ENCODE peak calls at places on chromosomes 7 and 10, in five cellular contexts. K is hepatocyte; H is A549; I is CD4-positive, alpha-beta memory T cell; Q is GM23338. A is an unnamed sample. For H3K4me1, the result is how much of the 10 kb centered on the place peaks cover.

GRCh38 chr7:8418627-8419245 is 14.7 kb upstream of the NXPH1 start:
- DNase-seq in K (peak), H (peak), I (peak), Q (peak), A (peak)

GRCh38 chr7:3187378-3188040 is 113.5 kb upstream of the SDK1 start:
- DNase-seq in K (no peak), H (no peak), I (no peak), Q (no peak), A (no peak)

GRCh38 chr7:135661311-135662122 is 797 bp upstream of the STMP1 start:
- DNase-seq in K (peak), H (no peak), I (no peak), Q (no peak), A (no peak)

GRCh38 chr7:66837007-66837406 is 84.0 kb upstream of the TMEM248 start:
- DNase-seq in K (peak), H (no peak), I (no peak), Q (peak), A (no peak)

GRCh38 chr10:22315455-22316285 is 518 bp upstream of the COMMD3 start:
- DNase-seq in K (no peak), H (peak), I (no peak), Q (peak), A (no peak)

GRCh38 chr10:71408436-71409225 is 11.9 kb downstream of the CDH23 start:
- DNase-seq in K (no peak), H (no peak), I (no peak), Q (no peak), A (no peak)

GRCh38 chr7:130273863-130274262 is 7.2 kb downstream of the CPA2 start:
- DNase-seq in K (peak), H (no peak), I (no peak), Q (peak), A (no peak)

GRCh38 chr7:82413237-82413636 is 30.3 kb downstream of the CACNA2D1 start:
- DNase-seq in K (no peak), H (no peak), I (no peak), Q (peak), A (no peak)

GRCh38 chr7:17304926-17305325 is 6.5 kb downstream of the AHR start:
- DNase-seq in K (peak), H (peak), I (peak), Q (no peak), A (no peak)

GRCh38 chr7:922334-923107 is 32.0 kb downstream of the ADAP1 start:
- DNase-seq in K (no peak), H (no peak), I (no peak), Q (no peak), A (no peak)

GRCh38 chr7:923108-924041 is 31.1 kb downstream of the ADAP1 start:
- DNase-seq in K (peak), H (no peak), I (peak), Q (no peak), A (peak)

GRCh38 chr7:926061-927030 is 28.1 kb downstream of the ADAP1 start:
- DNase-seq in K (peak), H (no peak), I (no peak), Q (no peak), A (no peak)

GRCh38 chr7:925601-926000 is 28.9 kb downstream of the ADAP1 start:
- DNase-seq in K (no peak), H (no peak), I (no peak), Q (no peak), A (peak)

DNA sequence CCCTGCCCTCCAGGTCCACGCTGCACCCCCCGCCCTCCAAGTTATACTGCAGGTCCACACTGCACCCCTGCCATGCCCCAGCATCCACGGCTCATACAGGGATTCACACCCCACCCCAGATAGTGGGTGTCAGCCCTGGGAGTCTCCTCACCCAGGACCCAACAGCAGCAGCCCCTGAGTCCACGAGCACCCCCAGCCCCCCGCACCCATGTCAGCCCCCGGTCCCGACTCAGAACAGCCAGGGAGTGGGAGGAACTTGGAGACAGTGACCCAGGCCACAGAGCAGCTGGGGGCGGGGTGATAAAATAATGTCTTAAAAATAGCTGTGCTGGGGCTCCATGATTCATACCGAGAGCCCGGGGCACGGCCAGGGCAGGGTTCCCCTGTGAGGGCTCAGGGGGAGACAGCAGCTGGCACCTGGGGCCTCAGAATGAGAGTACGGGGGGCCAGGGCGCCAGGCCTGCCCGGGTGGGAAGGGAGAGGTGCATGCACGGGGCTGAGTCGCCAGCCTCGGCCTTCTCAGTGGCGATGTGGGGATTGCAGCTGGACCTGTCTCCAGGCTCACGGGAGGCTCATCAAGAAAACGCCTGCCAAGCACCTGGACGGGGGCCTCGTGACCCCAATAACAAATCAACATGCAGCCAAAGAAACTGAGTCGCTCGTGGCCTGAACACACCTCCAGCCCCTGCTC is 29.8 kb downstream of the ADAP1 start:
- DNase-seq in K (no peak), H (no peak), I (no peak), Q (no peak), A (no peak)
- H3K27ac ChIP-seq in K (no peak), H (no peak), I (peak), Q (no peak), A (no peak)

GRCh38 chr10:125012851-125013528 is 71.1 kb downstream of the ZRANB1 start:
- DNase-seq in K (no peak), H (no peak), I (no peak), Q (no peak), A (no peak)
- H3K4me1 ChIP-seq in K (under half), H (under half), I (under half), Q (under half), A (under half)

DNA sequence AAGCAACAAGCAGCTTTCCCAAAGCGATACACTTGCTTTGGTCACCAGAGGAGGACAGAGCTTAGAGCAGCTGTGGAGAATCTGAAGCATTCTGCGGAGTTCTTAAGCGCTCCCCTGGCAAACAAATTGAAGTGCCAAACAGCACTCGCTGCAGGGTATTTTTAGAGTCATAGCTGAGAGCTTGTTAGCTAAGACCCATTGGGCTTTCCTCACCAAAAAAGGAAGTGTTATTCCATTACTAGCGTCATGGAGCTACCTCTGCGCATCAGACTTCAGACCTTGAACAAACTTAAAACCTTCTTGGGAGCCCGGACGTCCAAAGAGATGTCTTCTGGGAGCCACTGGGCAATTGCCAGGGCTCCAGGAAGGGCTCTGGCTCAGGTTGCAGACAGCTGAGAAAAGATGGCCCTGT is 23.2 kb upstream of the BMPR1A start:
- DNase-seq in K (no peak), H (no peak), I (no peak), Q (no peak), A (no peak)
- H3K4me3 ChIP-seq in K (no peak), H (no peak), I (no peak), Q (no peak), A (no peak)

GRCh38 chr7:86647340-86648094 is 3.8 kb downstream of the GRM3 start:
- DNase-seq in K (no peak), H (no peak), I (no peak), Q (no peak), A (no peak)
- H3K27ac ChIP-seq in K (no peak), H (no peak), I (no peak), Q (no peak), A (no peak)

GRCh38 chr10:126226205-126226604 is 162.1 kb downstream of the ADAM12 start:
- DNase-seq in K (no peak), H (no peak), I (no peak), Q (no peak), A (no peak)

GRCh38 chr10:126224967-126225671 is 163.2 kb downstream of the ADAM12 start:
- DNase-seq in K (no peak), H (no peak), I (no peak), Q (no peak), A (no peak)

GRCh38 chr10:126223512-126224067 is 164.7 kb downstream of the ADAM12 start:
- DNase-seq in K (no peak), H (no peak), I (no peak), Q (no peak), A (no peak)

GRCh38 chr10:126226988-126227761 is 161.1 kb downstream of the ADAM12 start:
- DNase-seq in K (no peak), H (no peak), I (no peak), Q (no peak), A (no peak)

GRCh38 chr10:126225672-126226007 is 162.6 kb downstream of the ADAM12 start:
- DNase-seq in K (no peak), H (no peak), I (no peak), Q (no peak), A (no peak)
- H3K4me1 ChIP-seq in K (under half), H (under half), I (under half), Q (under half), A (under half)

A was measured in effector memory CD4-positive, alpha-beta T cell.